ENCODE peak calls at places on chromosomes 13 and 19, in four cellular contexts. O, M, Z and A are unnamed samples.

GRCh38 chr13:33874871-33875270 is 56.9 kb downstream of the RFC3 start:
- DNase-seq in M (no peak), Z (no peak), O (no peak), A (no peak)

GRCh38 chr19:5191091-5191490 is 149.5 kb downstream of the PTPRS start:
- DNase-seq in O (no peak), M (no peak), Z (no peak), A (no peak)

GRCh38 chr19:31979362-31979761 is 366.0 kb upstream of the ZNF507 start:
- DNase-seq in M (no peak), Z (no peak), O (no peak), A (no peak)

GRCh38 chr13:94968757-94969086 is 256.4 kb upstream of the SOX21 start:
- DNase-seq in M (no peak), O (no peak), Z (no peak), A (no peak)

GRCh38 chr19:13972368-13973155 is 20.3 kb downstream of the DCAF15 start:
- DNase-seq in Z (no peak), M (no peak), O (no peak), A (no peak)

GRCh38 chr19:10036601-10037071 is 23.4 kb downstream of the RDH8 start:
- DNase-seq in M (no peak), Z (no peak), O (peak), A (no peak)

GRCh38 chr13:28606466-28606865 is 52.5 kb upstream of the POMP start:
- DNase-seq in O (no peak), M (no peak), Z (no peak), A (no peak)

GRCh38 chr13:80312012-80312704 is 28.8 kb downstream of the SPRY2 start:
- DNase-seq in O (no peak), Z (no peak), M (no peak), A (no peak)

GRCh38 chr19:18173572-18174294 is at the start of gene IFI30:
- DNase-seq in M (peak), Z (peak), O (peak), A (no peak)

GRCh38 chr13:46489586-46490023 is 63.4 kb upstream of the LRCH1 start:
- DNase-seq in Z (no peak), M (no peak), O (no peak), A (no peak)

GRCh38 chr13:51728972-51729371 is 75.0 kb downstream of the DHRS12 start:
- DNase-seq in M (no peak), O (no peak), Z (no peak), A (no peak)

GRCh38 chr13:88627071-88627470 is 955.9 kb downstream of the SLITRK5 start:
- DNase-seq in O (no peak), M (no peak), Z (no peak), A (no peak)

GRCh38 chr13:27783111-27783510 is 9.2 kb upstream of the GSX1 start:
- DNase-seq in M (no peak), O (peak), Z (no peak), A (peak)

GRCh38 chr13:40343550-40344269 is 322.7 kb downstream of the FOXO1 start:
- DNase-seq in O (no peak), Z (no peak), M (no peak), A (no peak)